ENCODE peak calls at places on chromosomes 2 and 18, in four cellular contexts. H, O, D and S are unnamed samples.

GRCh38 chr2:143708682-143709081 is 579.5 kb downstream of the ARHGAP15 start:
- DNase-seq in D (no peak), O (no peak), H (no peak), S (no peak)

GRCh38 chr18:11176416-11176815 is 27.0 kb upstream of the PIEZO2 start:
- DNase-seq in O (no peak), D (no peak), H (no peak), S (no peak)

GRCh38 chr2:29372185-29372584 is 257.0 kb downstream of the CLIP4 start:
- DNase-seq in O (no peak), H (no peak), D (no peak), S (peak)

GRCh38 chr18:79528296-79528695 is 132.6 kb downstream of the NFATC1 start:
- DNase-seq in H (no peak), O (no peak), D (no peak), S (no peak)

GRCh38 chr2:56034258-56034657 is 110.7 kb upstream of the EFEMP1 start:
- DNase-seq in H (no peak), O (no peak), D (no peak), S (no peak)

GRCh38 chr18:48093104-48093503 is 162.6 kb upstream of the SMAD2 start:
- DNase-seq in D (no peak), O (no peak), H (no peak), S (no peak)

GRCh38 chr18:58668897-58669296 is 2.4 kb upstream of the MALT1 start:
- DNase-seq in H (no peak), O (peak), D (no peak), S (no peak)

GRCh38 chr2:70895249-70895648 is 40.5 kb upstream of the ATP6V1B1 start:
- DNase-seq in O (no peak), D (no peak), H (no peak), S (no peak)

GRCh38 chr18:27298215-27298804 is 113.2 kb upstream of the CHST9 start:
- DNase-seq in D (no peak), H (no peak), O (no peak), S (no peak)

GRCh38 chr2:31354837-31355236 is 59.7 kb downstream of the XDH start:
- DNase-seq in H (no peak), D (no peak), O (peak), S (no peak)

GRCh38 chr2:97936199-97936598 is 59.5 kb downstream of the TMEM131 start:
- DNase-seq in O (peak), D (no peak), H (no peak), S (peak)

GRCh38 chr2:178553047-178553446 is 72.8 kb downstream of the PLEKHA3 start:
- DNase-seq in D (no peak), H (no peak), O (no peak), S (no peak)

GRCh38 chr2:185689906-185690539 is 48.6 kb upstream of the FSIP2 start:
- DNase-seq in D (no peak), H (no peak), O (no peak), S (no peak)

GRCh38 chr2:14902953-14903352 is 270.4 kb downstream of the LRATD1 start:
- DNase-seq in O (no peak), H (no peak), D (no peak), S (no peak)

GRCh38 chr2:203824653-203825052 is 42.9 kb upstream of the CTLA4 start:
- DNase-seq in H (no peak), D (no peak), O (no peak), S (no peak)

GRCh38 chr2:234495076-234495800 is 1.6 kb downstream of the ARL4C start:
- DNase-seq in H (no peak), D (no peak), O (no peak), S (no peak)

GRCh38 chr2:31581124-31581795 is 522 bp upstream of the SRD5A2 start:
- DNase-seq in O (no peak), H (no peak), D (no peak), S (no peak)

GRCh38 chr2:23418490-23418911 is 33.5 kb downstream of the KLHL29 start:
- DNase-seq in O (no peak), D (no peak), H (no peak), S (no peak)

GRCh38 chr2:158269143-158269542 is 167.5 kb downstream of the UPP2 start:
- DNase-seq in D (no peak), O (no peak), H (no peak), S (no peak)

GRCh38 chr18:27794527-27794926 is 382.4 kb downstream of the CDH2 start:
- DNase-seq in H (no peak), O (no peak), D (no peak), S (no peak)

GRCh38 chr18:54183390-54183789 is 41.1 kb downstream of the MBD2 start:
- DNase-seq in D (no peak), O (no peak), H (no peak), S (no peak)

GRCh38 chr2:229282758-229283546 is 11.9 kb upstream of the PID1 start:
- DNase-seq in D (no peak), O (no peak), H (no peak), S (no peak)

GRCh38 chr2:7094113-7094760 is 177.0 kb downstream of the RNF144A start:
- DNase-seq in D (no peak), O (no peak), H (no peak), S (no peak)

GRCh38 chr2:226583715-226584114 is 215.9 kb downstream of the IRS1 start:
- DNase-seq in D (no peak), O (peak), H (no peak), S (peak)

GRCh38 chr2:109238580-109238979 is 109.6 kb downstream of the SH3RF3 start:
- DNase-seq in O (no peak), H (peak), D (no peak), S (no peak)

GRCh38 chr2:235157746-235158482 is 206.1 kb downstream of the SH3BP4 start:
- DNase-seq in O (no peak), D (no peak), H (no peak), S (no peak)

GRCh38 chr2:50729306-50730105 is 302.4 kb downstream of the NRXN1 start:
- DNase-seq in H (no peak), O (no peak), D (no peak), S (no peak)

GRCh38 chr2:189409647-189410046 is 31.6 kb upstream of the WDR75 start:
- DNase-seq in D (no peak), O (no peak), H (no peak), S (no peak)

GRCh38 chr2:164840458-164840929 is 1.1 kb downstream of the COBLL1 start:
- DNase-seq in D (no peak), H (no peak), O (peak), S (peak)

GRCh38 chr2:105320651-105321215 is 8.8 kb downstream of the TGFBRAP1 start:
- DNase-seq in O (no peak), D (no peak), H (no peak), S (no peak)

GRCh38 chr2:25149646-25150045 is 18.7 kb downstream of the POMC start:
- DNase-seq in H (no peak), O (no peak), D (no peak), S (no peak)

GRCh38 chr2:64998658-64999061 is 9.5 kb downstream of the SLC1A4 start:
- DNase-seq in H (no peak), O (no peak), D (no peak), S (no peak)

GRCh38 chr2:201260302-201260800 is at the start of gene CASP8:
- DNase-seq in H (peak), O (no peak), D (no peak), S (peak)

GRCh38 chr18:58988595-58988994 is 123.9 kb downstream of the ZNF532 start:
- DNase-seq in H (no peak), D (no peak), O (no peak), S (no peak)

GRCh38 chr2:216691210-216691741 is 4.1 kb downstream of the IGFBP5 start:
- DNase-seq in D (no peak), O (no peak), H (no peak), S (peak)